ENCODE peak calls at places on chromosomes 2 and 18, in six cellular contexts. M is SK-N-MC, A is mesenchymal stem cell, J is fibroblast of lung, V is PC-3, Z is HCT116. S is an unnamed sample.

GRCh38 chr2:241932895-241933174 is 63.3 kb downstream of the RTP5 start:
- DNase-seq in M (no peak), V (no peak), A (no peak), Z (no peak), J (no peak), S (no peak)

GRCh38 chr18:75211721-75212625 is 1.4 kb downstream of the TSHZ1 start:
- DNase-seq in A (peak; percentile 39), M (no peak), Z (no peak), J (no peak), V (peak; percentile 25), S (peak; percentile 68)

GRCh38 chr18:42925036-42925435 is 190.4 kb downstream of the RIT2 start:
- DNase-seq in Z (no peak), V (no peak), M (no peak), J (peak; percentile 77), A (no peak), S (no peak)

GRCh38 chr18:47932170-47932569 is 1.7 kb upstream of the SMAD2 start:
- DNase-seq in M (no peak), A (no peak), Z (no peak), J (no peak), V (no peak), S (no peak)

GRCh38 chr2:43105586-43106562 is 120.5 kb downstream of the ZFP36L2 start:
- DNase-seq in A (peak; percentile 59), Z (peak; percentile 4), M (no peak), J (peak; percentile 93), V (peak; percentile 56), S (peak; percentile 66)

GRCh38 chr18:42517896-42518295 is 562.9 kb downstream of the PIK3C3 start:
- DNase-seq in M (no peak), J (no peak), Z (no peak), V (peak; percentile 1), A (no peak), S (no peak)

GRCh38 chr2:3628800-3629199 is 29.2 kb upstream of the ALLC start:
- DNase-seq in M (no peak), J (no peak), Z (peak; percentile 26), A (no peak), V (no peak), S (no peak)

GRCh38 chr18:49967914-49968313 is 154.6 kb upstream of the ACAA2 start:
- DNase-seq in Z (no peak), M (no peak), A (no peak), V (no peak), J (no peak), S (no peak)

GRCh38 chr2:1477196-1478040 is 64.2 kb downstream of the TPO start:
- DNase-seq in A (no peak), M (no peak), Z (no peak), J (no peak), V (no peak), S (no peak)

GRCh38 chr2:97706708-97707345 is 6.5 kb upstream of the ZAP70 start:
- DNase-seq in V (no peak), Z (no peak), M (no peak), A (no peak), J (no peak), S (no peak)

GRCh38 chr2:185502351-185502750 is 236.3 kb upstream of the FSIP2 start:
- DNase-seq in J (no peak), Z (no peak), V (no peak), A (no peak), M (no peak), S (peak; percentile 37)

GRCh38 chr2:212949786-212950185 is 201.6 kb downstream of the IKZF2 start:
- DNase-seq in A (no peak), Z (no peak), M (no peak), J (no peak), V (no peak), S (no peak)

GRCh38 chr2:169462896-169463695 is 16.2 kb upstream of the BBS5 start:
- DNase-seq in Z (no peak), A (peak; percentile 63), M (no peak), V (peak; percentile 69), J (peak; percentile 90), S (peak; percentile 92)

GRCh38 chr2:240441326-240441992 is 6.0 kb downstream of the GPC1 start:
- DNase-seq in A (no peak), J (no peak), M (no peak), V (no peak), Z (no peak), S (no peak)

GRCh38 chr2:151849413-151850010 is 21.3 kb upstream of the ARL5A start:
- DNase-seq in Z (no peak), J (no peak), A (no peak), M (no peak), V (no peak), S (no peak)

GRCh38 chr2:82084679-82085392 is 1780.3 kb upstream of the LRRTM1 start:
- DNase-seq in Z (no peak), A (no peak), J (no peak), V (peak; percentile 68), M (no peak), S (no peak)

DNA sequence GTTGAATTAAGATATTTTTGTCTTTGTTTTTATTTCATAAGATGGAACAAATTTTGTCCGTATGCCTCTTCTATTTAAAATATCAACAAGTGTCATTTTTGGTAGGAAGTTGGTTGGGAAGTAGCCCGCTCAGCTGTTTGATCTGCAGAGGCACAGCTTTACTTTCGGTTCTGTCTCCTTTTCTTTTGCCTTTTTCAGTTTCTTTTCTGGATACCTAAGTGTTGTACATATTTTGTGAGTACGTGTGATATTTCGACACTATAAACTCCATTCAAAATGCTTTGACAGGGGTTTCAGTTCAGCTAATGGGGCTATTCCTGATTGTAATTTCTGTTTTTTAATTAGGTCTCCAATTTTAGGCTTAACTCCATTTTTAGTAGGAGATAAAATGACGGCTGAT is 1785.0 kb upstream of the LRRTM1 start:
- DNase-seq in M (no peak), A (no peak), J (no peak), V (no peak), Z (no peak), S (no peak)
- H3K9ac ChIP-seq in M (no peak overlapping the region), A (no peak overlapping the region), J (no peak overlapping the region), V (no peak overlapping the region), Z (no peak overlapping the region), S (no peak overlapping the region)

GRCh38 chr18:79614211-79615028 is 65.2 kb upstream of the CTDP1 start:
- DNase-seq in J (no peak), V (no peak), M (no peak), A (no peak), Z (no peak), S (no peak)

GRCh38 chr18:79615091-79615490 is 64.5 kb upstream of the CTDP1 start:
- DNase-seq in V (no peak), A (no peak), J (no peak), Z (no peak), M (no peak), S (no peak)

GRCh38 chr18:79617521-79618500 is 61.8 kb upstream of the CTDP1 start:
- DNase-seq in M (no peak), V (no peak), A (no peak), J (no peak), Z (no peak), S (no peak)

GRCh38 chr18:79615586-79615985 is 64.0 kb upstream of the CTDP1 start:
- DNase-seq in Z (no peak), V (no peak), M (no peak), J (no peak), A (no peak), S (no peak)

DNA sequence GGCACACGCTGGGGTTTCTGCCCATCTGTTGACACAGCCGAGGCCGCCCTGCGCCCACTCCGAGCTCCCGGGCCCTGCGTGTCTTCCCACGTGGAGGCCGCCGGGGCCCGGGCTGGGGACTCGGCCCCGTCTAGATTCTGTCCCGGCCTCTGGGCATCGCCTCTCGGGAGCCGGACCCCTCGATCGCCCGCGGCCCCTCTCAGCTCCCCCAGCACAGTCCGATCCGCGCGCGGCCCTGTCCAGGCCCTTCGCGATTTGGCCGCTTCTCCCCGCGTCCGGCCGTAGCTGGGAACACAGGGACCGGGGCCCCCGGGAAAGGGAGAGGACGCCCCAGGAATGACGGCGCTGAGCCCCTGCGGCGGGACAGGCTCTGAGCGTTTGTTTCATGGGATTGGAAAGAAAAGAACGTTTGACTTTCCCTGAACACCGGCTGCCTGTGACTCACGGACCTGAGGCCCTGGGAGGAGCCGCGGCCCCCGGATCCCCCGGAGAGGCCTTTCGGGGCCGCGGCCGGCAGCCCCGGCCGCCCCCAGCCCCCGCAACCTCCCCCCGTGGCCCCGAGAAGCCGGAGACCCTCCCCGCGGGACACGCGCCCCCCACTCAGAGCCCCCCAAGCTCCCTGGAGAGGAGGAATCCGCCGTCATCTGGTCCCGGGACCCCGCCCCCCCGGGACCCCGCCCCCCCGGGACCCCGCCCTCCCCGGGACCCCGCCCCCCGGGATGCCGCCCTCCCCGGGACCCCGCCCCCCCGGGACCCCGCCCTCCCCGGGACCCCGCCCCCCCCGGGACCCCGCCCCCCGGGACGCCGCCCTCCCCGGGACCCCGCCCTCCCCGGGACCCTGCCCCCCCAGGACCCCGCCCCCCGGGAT is 62.7 kb upstream of the CTDP1 start:
- DNase-seq in J (no peak), Z (no peak), A (peak; percentile 9), M (no peak), V (no peak), S (peak; percentile 48)
- H3K4me3 ChIP-seq in J (no peak overlapping the region), Z (no peak overlapping the region), A (peak overlapping the region; percentile 41), M (no peak overlapping the region), V (no peak overlapping the region), S (no peak overlapping the region)

GRCh38 chr18:3458952-3459853 is 9.2 kb downstream of the TGIF1 start:
- DNase-seq in Z (no peak), M (no peak), A (peak; percentile 65), J (peak; percentile 61), V (peak; percentile 95), S (peak; percentile 26)

GRCh38 chr18:3456686-3457069 is 6.7 kb downstream of the TGIF1 start:
- DNase-seq in V (peak; percentile 86), M (no peak), A (peak; percentile 18), J (no peak), Z (no peak), S (no peak)

GRCh38 chr18:3455938-3456685 is 6.1 kb downstream of the TGIF1 start:
- DNase-seq in A (peak; percentile 82), M (no peak), J (peak; percentile 52), V (peak; percentile 75), Z (no peak), S (peak; percentile 57)

GRCh38 chr18:3458378-3458777 is 8.4 kb downstream of the TGIF1 start:
- DNase-seq in J (no peak), V (peak; percentile 40), Z (no peak), A (peak; percentile 67), M (no peak), S (no peak)

DNA sequence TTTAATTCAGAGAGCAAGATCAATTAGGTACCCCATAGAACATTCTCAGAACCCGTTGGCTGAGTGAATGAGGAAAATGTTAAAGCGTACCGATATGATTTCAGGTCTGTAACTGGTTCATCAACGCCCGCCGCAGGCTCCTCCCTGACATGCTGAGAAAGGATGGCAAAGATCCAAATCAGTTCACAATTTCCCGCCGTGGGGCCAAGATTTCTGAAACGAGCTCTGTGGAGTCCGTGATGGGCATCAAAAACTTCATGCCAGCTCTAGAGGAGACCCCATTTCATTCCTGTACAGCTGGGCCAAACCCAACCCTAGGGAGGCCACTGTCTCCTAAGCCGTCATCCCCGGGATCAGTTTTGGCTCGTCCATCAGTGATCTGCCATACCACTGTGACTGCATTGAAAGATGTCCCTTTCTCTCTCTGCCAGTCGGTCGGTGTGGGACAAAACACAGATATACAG is 7.3 kb downstream of the TGIF1 start:
- DNase-seq in V (no peak), M (no peak), J (no peak), Z (no peak), A (no peak), S (no peak)
- H3K9ac ChIP-seq in V (peak overlapping the region; percentile 97), M (no peak overlapping the region), J (no peak overlapping the region), Z (no peak overlapping the region), A (no peak overlapping the region), S (no peak overlapping the region)

DNA sequence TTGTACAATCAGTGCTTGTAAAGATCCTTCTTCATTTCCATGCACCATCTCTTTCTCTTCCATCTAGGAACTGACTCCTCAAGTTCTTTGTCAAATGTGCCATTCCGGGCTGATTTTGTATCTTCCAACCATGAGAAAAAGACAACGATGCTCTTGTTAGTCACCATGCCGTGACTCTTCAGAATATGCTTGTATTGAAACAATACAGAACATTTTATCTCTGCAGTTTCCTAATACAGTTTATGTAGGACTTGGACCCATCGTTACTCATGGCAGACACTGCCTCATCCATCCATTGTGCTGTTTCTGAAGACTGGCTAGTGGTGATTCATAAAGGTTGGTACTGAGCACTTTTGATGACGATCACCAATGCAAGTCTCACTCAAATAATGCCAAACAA is 283.2 kb downstream of the KCNS3 start:
- DNase-seq in Z (no peak), J (no peak), A (no peak), V (no peak), M (no peak), S (no peak)
- H3K4me3 ChIP-seq in Z (no peak overlapping the region), J (no peak overlapping the region), A (no peak overlapping the region), V (no peak overlapping the region), M (no peak overlapping the region), S (no peak overlapping the region)

S was measured in adipocyte.